ENCODE peak calls at places on chromosomes 4 and X, in seven cellular contexts. B is left lung; S is NCI-H1694; G is DMS153; D is activated CD8-positive, alpha-beta memory T cell treated with anti-CD3 and anti-CD28 coated beads for 24 hours; T is A549; Y is HEK293T. H is an unnamed sample.

GRCh38 chrX:47645530-47645929 is 4.8 kb downstream of the ELK1 start:
- DNase-seq in Y (no peak), D (peak; percentile 37), G (no peak), S (no peak), B (no peak), T (no peak), H (no peak)

GRCh38 chr4:62302710-62303109 is 1102.6 kb downstream of the ADGRL3 start:
- DNase-seq in T (no peak), S (no peak), D (no peak), B (no peak), G (no peak), Y (no peak), H (no peak)

GRCh38 chr4:9943761-9944160 is 77.5 kb downstream of the SLC2A9 start:
- DNase-seq in G (no peak), D (peak; percentile 32), S (no peak), Y (no peak), B (no peak), T (no peak), H (no peak)

GRCh38 chr4:98027827-98028226 is 115.4 kb downstream of the STPG2 start:
- DNase-seq in D (no peak), Y (peak; percentile 10), S (no peak), B (no peak), G (no peak), T (peak; percentile 2), H (no peak)

GRCh38 chr4:56315543-56315942 is 71.7 kb downstream of the AASDH start:
- DNase-seq in B (no peak), D (no peak), S (no peak), G (no peak), Y (no peak), T (no peak), H (no peak)

GRCh38 chrX:70554523-70554922 is 109.9 kb downstream of the DLG3 start:
- DNase-seq in B (no peak), S (no peak), T (no peak), G (no peak), Y (no peak), D (no peak), H (no peak)

GRCh38 chr4:86549163-86549788 is 44.8 kb upstream of the PTPN13 start:
- DNase-seq in G (no peak), B (no peak), T (no peak), S (no peak), Y (no peak), D (no peak), H (no peak)

GRCh38 chr4:98522062-98522461 is 136.3 kb downstream of the TSPAN5 start:
- DNase-seq in Y (no peak), D (no peak), S (no peak), G (no peak), T (no peak), B (no peak), H (no peak)